ENCODE peak calls at places on chromosomes 5 and 9, in five cellular contexts. M is lung, F is WERI-Rb-1, V is aorta, T is mesendoderm. E is an unnamed sample.
A peak's percentile ranks its signal among the peaks of the same experiment; 100 is the strongest.

GRCh38 chr9:125513634-125514413 is 193.2 kb downstream of the MAPKAP1 start:
- DNase-seq in M (peak; percentile 45), F (no peak), V (no peak), T (no peak), E (no peak)

GRCh38 chr9:88980732-88981336 is 10.4 kb upstream of the S1PR3 start:
- DNase-seq in M (no peak), F (no peak), V (no peak), T (no peak), E (no peak)

GRCh38 chr5:113043491-113043931 is 66.9 kb downstream of the DCP2 start:
- DNase-seq in M (no peak), F (no peak), V (no peak), T (no peak), E (no peak)

GRCh38 chr5:4410151-4410550 is 730.0 kb upstream of the ADAMTS16 start:
- DNase-seq in M (no peak), F (no peak), V (no peak), T (no peak), E (no peak)

GRCh38 chr5:3266861-3267260 is 328.8 kb upstream of the IRX1 start:
- DNase-seq in M (peak; percentile 6), F (no peak), V (no peak), T (no peak), E (no peak)

GRCh38 chr9:17402309-17402708 is 176.6 kb upstream of the SH3GL2 start:
- DNase-seq in M (no peak), F (no peak), V (no peak), T (peak; percentile 78), E (no peak)

GRCh38 chr5:79076819-79077218 is 7.3 kb downstream of the BHMT2 start:
- DNase-seq in M (no peak), F (no peak), V (no peak), T (no peak), E (no peak)

GRCh38 chr5:15807248-15807647 is 307.3 kb downstream of the FBXL7 start:
- DNase-seq in M (no peak), F (no peak), V (no peak), T (no peak), E (no peak)

GRCh38 chr9:134782921-134783698 is 97.5 kb upstream of the FCN2 start:
- DNase-seq in M (no peak), F (no peak), V (no peak), T (no peak), E (no peak)

GRCh38 chr5:120463026-120463770 is 902 bp upstream of the PRR16 start:
- DNase-seq in M (no peak), F (peak; percentile 32), V (no peak), T (no peak), E (no peak)

GRCh38 chr9:7150153-7150890 is 392.5 kb downstream of the KDM4C start:
- DNase-seq in M (no peak), F (no peak), V (no peak), T (no peak), E (no peak)

GRCh38 chr9:13716620-13717019 is 437.1 kb upstream of the MPDZ start:
- DNase-seq in M (no peak), F (no peak), V (no peak), T (peak; percentile 10), E (no peak)

GRCh38 chr5:148176480-148176879 is 8.1 kb downstream of the SPINK14 start:
- DNase-seq in M (no peak), F (peak; percentile 31), V (no peak), T (no peak), E (no peak)

GRCh38 chr9:75683591-75683990 is 206.9 kb upstream of the PCSK5 start:
- DNase-seq in M (no peak), F (no peak), V (no peak), T (no peak), E (no peak)

GRCh38 chr5:509632-510185 is 14.5 kb downstream of the SLC9A3 start:
- DNase-seq in M (no peak), F (no peak), V (no peak), T (no peak), E (no peak)

DNA sequence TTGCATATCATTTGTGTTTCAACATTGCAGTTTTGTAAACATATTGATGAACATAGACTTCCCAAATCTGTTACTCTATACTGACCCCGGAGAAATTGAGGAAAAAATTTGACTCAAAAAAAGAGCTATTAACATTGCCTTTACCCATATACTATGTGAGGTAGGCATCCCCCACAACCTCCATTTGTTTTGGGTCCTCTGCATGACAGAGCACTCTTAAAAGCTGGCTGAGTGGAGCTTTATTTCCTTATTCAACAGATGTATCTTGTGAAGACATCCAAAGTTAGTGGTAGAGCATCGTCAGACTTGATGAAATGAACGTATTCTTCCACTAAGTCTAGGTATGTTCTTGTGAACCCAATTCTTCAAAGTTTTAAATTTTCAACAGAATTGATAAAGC is 310.5 kb downstream of the CDH9 start:
- DNase-seq in M (no peak), F (no peak), V (no peak), T (no peak), E (no peak)
- H3K4me3 ChIP-seq in M (no peak overlapping the region), F (no peak overlapping the region), V (no peak overlapping the region), T (no peak overlapping the region), E (no peak overlapping the region)

DNA sequence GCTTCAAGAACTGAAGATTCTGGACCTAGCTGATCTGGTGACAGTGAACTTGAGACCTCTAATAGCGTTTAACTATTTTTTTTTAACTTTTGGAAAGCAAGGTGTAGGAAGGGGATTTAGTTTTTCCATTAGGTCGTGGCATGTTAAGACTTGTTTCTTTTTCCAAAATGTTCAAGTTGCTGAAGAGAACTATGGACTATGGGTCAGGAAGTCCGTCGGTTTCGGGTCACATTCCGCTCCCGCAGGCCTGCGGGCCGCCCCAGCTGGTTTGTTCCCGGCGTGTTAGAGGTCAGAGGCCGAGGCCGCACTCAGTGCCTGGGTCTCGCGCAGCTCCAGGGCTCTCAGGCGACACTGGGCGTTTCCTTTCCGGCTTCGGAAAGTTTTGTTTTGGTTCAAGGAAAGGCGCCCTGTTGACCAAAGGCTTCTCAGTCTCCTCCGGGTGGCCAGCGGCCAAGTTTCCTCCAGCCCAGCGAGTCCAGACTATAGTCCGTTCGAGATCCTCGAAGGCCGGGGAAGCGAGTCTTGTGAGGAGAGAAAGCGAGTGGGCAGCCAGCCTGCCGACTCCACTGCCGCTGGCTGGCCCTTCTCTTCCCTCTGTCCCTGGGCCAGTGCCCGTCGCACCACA is 586 bp upstream of the FCHO2 start:
- DNase-seq in M (peak; percentile 83), F (no peak), V (peak; percentile 90), T (peak; percentile 74), E (peak; percentile 88)
- H3K4me3 ChIP-seq in M (peak overlapping the region; percentile 58), F (peak overlapping the region; percentile 87), V (peak overlapping the region; percentile 15), T (peak overlapping the region; percentile 19), E (peak overlapping the region; percentile 87)

DNA sequence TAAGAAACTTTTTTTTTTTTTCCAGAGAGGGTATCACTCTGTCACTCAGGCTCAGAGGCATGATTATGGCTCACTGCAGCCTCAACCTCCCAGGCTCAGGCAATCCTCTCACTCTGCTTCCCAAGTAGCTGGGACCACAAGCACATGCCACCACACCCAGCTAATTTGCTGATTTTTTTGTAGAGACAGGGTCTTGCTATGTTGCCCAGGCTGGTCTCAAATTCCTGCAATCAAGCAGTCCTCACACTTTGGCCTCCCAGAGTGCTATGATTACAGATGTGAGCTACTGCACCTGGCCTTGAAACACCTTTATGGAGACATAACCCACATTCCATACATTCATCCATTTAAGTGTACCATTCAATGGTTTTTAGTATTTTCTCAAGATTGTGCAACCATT is 23.7 kb upstream of the CCDC180 start:
- DNase-seq in M (no peak), F (no peak), V (no peak), T (no peak), E (no peak)
- H3K4me3 ChIP-seq in M (no peak overlapping the region), F (no peak overlapping the region), V (no peak overlapping the region), T (no peak overlapping the region), E (no peak overlapping the region)

DNA sequence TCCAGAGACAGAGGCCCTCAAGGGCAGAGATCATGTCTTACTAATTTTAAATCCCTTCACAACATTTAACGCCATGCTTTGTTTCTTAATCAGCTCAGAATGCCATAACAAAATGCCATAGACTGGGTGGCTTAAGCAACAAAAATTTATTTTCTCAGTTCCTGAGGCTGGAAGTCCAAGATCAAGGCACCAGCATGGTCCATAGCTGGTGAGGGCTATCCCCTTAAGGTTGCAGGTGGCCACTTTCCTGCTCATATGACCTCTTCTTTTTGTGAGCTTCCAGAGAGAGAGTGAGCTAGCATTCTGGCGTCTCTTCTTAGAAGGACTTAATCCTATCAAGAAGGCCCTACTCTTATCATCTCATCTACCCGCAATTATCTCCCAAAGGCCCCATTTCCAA is 470.3 kb downstream of the ZNF608 start:
- DNase-seq in M (no peak), F (no peak), V (no peak), T (no peak), E (no peak)
- H3K4me3 ChIP-seq in M (no peak overlapping the region), F (no peak overlapping the region), V (no peak overlapping the region), T (no peak overlapping the region), E (no peak overlapping the region)

GRCh38 chr9:127828262-127829031 is 25.8 kb downstream of the FPGS start:
- DNase-seq in M (peak; percentile 81), F (no peak), V (peak; percentile 94), T (peak; percentile 98), E (peak; percentile 97)
- H3K4me3 ChIP-seq in M (no peak overlapping the region), F (no peak overlapping the region), V (no peak overlapping the region), T (no peak overlapping the region), E (peak overlapping the region; percentile 10)

GRCh38 chr5:13692172-13692571 is 252.3 kb downstream of the DNAH5 start:
- DNase-seq in M (no peak), F (no peak), V (no peak), T (no peak), E (no peak)
- H3K4me3 ChIP-seq in M (no peak overlapping the region), F (no peak overlapping the region), V (no peak overlapping the region), T (no peak overlapping the region), E (no peak overlapping the region)

GRCh38 chr5:77957516-77957915 is 181.4 kb upstream of the TBCA start:
- DNase-seq in M (no peak), F (no peak), V (no peak), T (peak; percentile 34), E (no peak)
- H3K4me3 ChIP-seq in M (no peak overlapping the region), F (no peak overlapping the region), V (no peak overlapping the region), T (no peak overlapping the region), E (no peak overlapping the region)

E was measured in right atrium auricular region.